ENCODE peak calls at places on chromosomes 5 and 9, in five cellular contexts. Z is AG04449, W is C1 segment of cervical spinal cord, J is astrocyte, G is Peyer's patch. X is an unnamed sample.

GRCh38 chr5:67182406-67182805 is 14.2 kb downstream of the CD180 start:
- DNase-seq in Z (peak), W (peak), J (peak), G (no peak), X (no peak)

GRCh38 chr5:122726990-122727616 is 47.8 kb upstream of the SNX2 start:
- DNase-seq in Z (peak), W (no peak), J (peak), G (no peak), X (no peak)

GRCh38 chr5:153513171-153513570 is 22.7 kb downstream of the GRIA1 start:
- DNase-seq in Z (peak), W (no peak), J (peak), G (peak), X (no peak)

GRCh38 chr9:125756499-125756898 is 9.3 kb downstream of the PBX3 start:
- DNase-seq in Z (no peak), W (no peak), J (no peak), G (no peak), X (no peak)

GRCh38 chr5:111551569-111552275 is 39.4 kb upstream of the STARD4 start:
- DNase-seq in Z (no peak), W (no peak), J (peak), G (no peak), X (no peak)

GRCh38 chr5:132458651-132459030 is 31.9 kb downstream of the IRF1 start:
- DNase-seq in Z (no peak), W (no peak), J (peak), G (no peak), X (no peak)

GRCh38 chr5:142360607-142361120 is 35.8 kb upstream of the SPRY4 start:
- DNase-seq in Z (no peak), W (no peak), J (peak), G (no peak), X (peak)

GRCh38 chr5:60346391-60346790 is 353.6 kb downstream of the DEPDC1B start:
- DNase-seq in Z (no peak), W (no peak), J (no peak), G (no peak), X (no peak)

GRCh38 chr9:119884411-119884810 is 515.2 kb upstream of the BRINP1 start:
- DNase-seq in Z (no peak), W (no peak), J (peak), G (no peak), X (no peak)

X was measured in SJSA1.